ENCODE peak calls at places on chromosome 16, in nine cellular contexts. One of them, this sample, is unnamed.

GRCh38 chr16:66842765-66843164 is 1.4 kb upstream of the CA7 start:
- DNase-seq in IMR-90: peak; percentile 19
- DNase-seq in OCI-LY7: no peak
- DNase-seq in colonic mucosa: no peak
- DNase-seq in lung: no peak
- DNase-seq in fibroblast of lung: no peak
- DNase-seq in CD4-positive, alpha-beta memory T cell: no peak
- DNase-seq in prostate gland: no peak
- DNase-seq in mucosa of descending colon: no peak
- DNase-seq in this sample: no peak

GRCh38 chr16:85969591-85969990 is 70.6 kb downstream of the IRF8 start:
- DNase-seq in prostate gland: no peak
- DNase-seq in CD4-positive, alpha-beta memory T cell: no peak
- DNase-seq in fibroblast of lung: no peak
- DNase-seq in OCI-LY7: no peak
- DNase-seq in colonic mucosa: no peak
- DNase-seq in mucosa of descending colon: no peak
- DNase-seq in lung: no peak
- DNase-seq in IMR-90: peak; percentile 2
- DNase-seq in this sample: no peak

GRCh38 chr16:56950051-56950450 is 11.7 kb upstream of the CETP start:
- DNase-seq in OCI-LY7: no peak
- DNase-seq in CD4-positive, alpha-beta memory T cell: no peak
- DNase-seq in prostate gland: no peak
- DNase-seq in IMR-90: no peak
- DNase-seq in mucosa of descending colon: no peak
- DNase-seq in fibroblast of lung: no peak
- DNase-seq in lung: no peak
- DNase-seq in colonic mucosa: no peak
- DNase-seq in this sample: no peak

GRCh38 chr16:57147381-57148191 is 38.3 kb downstream of the PSME3IP1 start:
- DNase-seq in fibroblast of lung: no peak
- DNase-seq in mucosa of descending colon: no peak
- DNase-seq in OCI-LY7: peak; percentile 70
- DNase-seq in colonic mucosa: no peak
- DNase-seq in prostate gland: peak; percentile 43
- DNase-seq in CD4-positive, alpha-beta memory T cell: no peak
- DNase-seq in IMR-90: peak; percentile 46
- DNase-seq in lung: no peak
- DNase-seq in this sample: no peak

GRCh38 chr16:85057948-85058347 is 30.4 kb downstream of the KIAA0513 start:
- DNase-seq in OCI-LY7: peak; percentile 76
- DNase-seq in fibroblast of lung: no peak
- DNase-seq in CD4-positive, alpha-beta memory T cell: no peak
- DNase-seq in mucosa of descending colon: no peak
- DNase-seq in lung: no peak
- DNase-seq in IMR-90: no peak
- DNase-seq in prostate gland: no peak
- DNase-seq in colonic mucosa: no peak
- DNase-seq in this sample: no peak

GRCh38 chr16:84502581-84502980 is 1.9 kb downstream of the MEAK7 start:
- DNase-seq in colonic mucosa: no peak
- DNase-seq in IMR-90: no peak
- DNase-seq in CD4-positive, alpha-beta memory T cell: no peak
- DNase-seq in prostate gland: no peak
- DNase-seq in mucosa of descending colon: no peak
- DNase-seq in lung: no peak
- DNase-seq in OCI-LY7: no peak
- DNase-seq in fibroblast of lung: no peak
- DNase-seq in this sample: no peak

GRCh38 chr16:54657058-54657708 is 273.5 kb upstream of the IRX5 start:
- DNase-seq in IMR-90: no peak
- DNase-seq in lung: peak; percentile 49
- DNase-seq in fibroblast of lung: no peak
- DNase-seq in colonic mucosa: no peak
- DNase-seq in prostate gland: no peak
- DNase-seq in CD4-positive, alpha-beta memory T cell: no peak
- DNase-seq in mucosa of descending colon: no peak
- DNase-seq in OCI-LY7: no peak
- DNase-seq in this sample: peak; percentile 83

GRCh38 chr16:4694664-4695451 is 1.5 kb downstream of the NUDT16L1 start:
- DNase-seq in lung: no peak
- DNase-seq in prostate gland: no peak
- DNase-seq in IMR-90: no peak
- DNase-seq in CD4-positive, alpha-beta memory T cell: no peak
- DNase-seq in mucosa of descending colon: peak; percentile 43
- DNase-seq in fibroblast of lung: no peak
- DNase-seq in colonic mucosa: no peak
- DNase-seq in OCI-LY7: no peak
- DNase-seq in this sample: no peak

GRCh38 chr16:14399397-14400284 is 230.4 kb downstream of the PARN start:
- DNase-seq in prostate gland: no peak
- DNase-seq in fibroblast of lung: peak; percentile 61
- DNase-seq in CD4-positive, alpha-beta memory T cell: no peak
- DNase-seq in colonic mucosa: no peak
- DNase-seq in mucosa of descending colon: no peak
- DNase-seq in lung: no peak
- DNase-seq in OCI-LY7: no peak
- DNase-seq in IMR-90: peak; percentile 62
- DNase-seq in this sample: no peak

GRCh38 chr16:67386861-67387455 is 6.3 kb downstream of the TPPP3 start:
- DNase-seq in IMR-90: no peak
- DNase-seq in mucosa of descending colon: no peak
- DNase-seq in prostate gland: no peak
- DNase-seq in fibroblast of lung: no peak
- DNase-seq in colonic mucosa: no peak
- DNase-seq in OCI-LY7: no peak
- DNase-seq in lung: no peak
- DNase-seq in CD4-positive, alpha-beta memory T cell: no peak
- DNase-seq in this sample: no peak

GRCh38 chr16:23608194-23608593 is 12.1 kb upstream of the NDUFAB1 start:
- DNase-seq in CD4-positive, alpha-beta memory T cell: no peak
- DNase-seq in mucosa of descending colon: no peak
- DNase-seq in colonic mucosa: no peak
- DNase-seq in prostate gland: no peak
- DNase-seq in IMR-90: peak; percentile 71
- DNase-seq in OCI-LY7: no peak
- DNase-seq in fibroblast of lung: peak; percentile 27
- DNase-seq in lung: no peak
- DNase-seq in this sample: no peak

GRCh38 chr16:50372611-50373344 is 4.0 kb upstream of the BRD7 start:
- DNase-seq in CD4-positive, alpha-beta memory T cell: no peak
- DNase-seq in IMR-90: peak; percentile 61
- DNase-seq in mucosa of descending colon: peak; percentile 30
- DNase-seq in OCI-LY7: no peak
- DNase-seq in lung: no peak
- DNase-seq in colonic mucosa: no peak
- DNase-seq in fibroblast of lung: peak; percentile 21
- DNase-seq in prostate gland: no peak
- DNase-seq in this sample: no peak

GRCh38 chr16:66188786-66189725 is 177.4 kb upstream of the CDH5 start:
- DNase-seq in lung: no peak
- DNase-seq in IMR-90: peak; percentile 74
- DNase-seq in fibroblast of lung: peak; percentile 92
- DNase-seq in OCI-LY7: no peak
- DNase-seq in mucosa of descending colon: no peak
- DNase-seq in colonic mucosa: peak; percentile 23
- DNase-seq in prostate gland: no peak
- DNase-seq in CD4-positive, alpha-beta memory T cell: no peak
- DNase-seq in this sample: no peak

DNA sequence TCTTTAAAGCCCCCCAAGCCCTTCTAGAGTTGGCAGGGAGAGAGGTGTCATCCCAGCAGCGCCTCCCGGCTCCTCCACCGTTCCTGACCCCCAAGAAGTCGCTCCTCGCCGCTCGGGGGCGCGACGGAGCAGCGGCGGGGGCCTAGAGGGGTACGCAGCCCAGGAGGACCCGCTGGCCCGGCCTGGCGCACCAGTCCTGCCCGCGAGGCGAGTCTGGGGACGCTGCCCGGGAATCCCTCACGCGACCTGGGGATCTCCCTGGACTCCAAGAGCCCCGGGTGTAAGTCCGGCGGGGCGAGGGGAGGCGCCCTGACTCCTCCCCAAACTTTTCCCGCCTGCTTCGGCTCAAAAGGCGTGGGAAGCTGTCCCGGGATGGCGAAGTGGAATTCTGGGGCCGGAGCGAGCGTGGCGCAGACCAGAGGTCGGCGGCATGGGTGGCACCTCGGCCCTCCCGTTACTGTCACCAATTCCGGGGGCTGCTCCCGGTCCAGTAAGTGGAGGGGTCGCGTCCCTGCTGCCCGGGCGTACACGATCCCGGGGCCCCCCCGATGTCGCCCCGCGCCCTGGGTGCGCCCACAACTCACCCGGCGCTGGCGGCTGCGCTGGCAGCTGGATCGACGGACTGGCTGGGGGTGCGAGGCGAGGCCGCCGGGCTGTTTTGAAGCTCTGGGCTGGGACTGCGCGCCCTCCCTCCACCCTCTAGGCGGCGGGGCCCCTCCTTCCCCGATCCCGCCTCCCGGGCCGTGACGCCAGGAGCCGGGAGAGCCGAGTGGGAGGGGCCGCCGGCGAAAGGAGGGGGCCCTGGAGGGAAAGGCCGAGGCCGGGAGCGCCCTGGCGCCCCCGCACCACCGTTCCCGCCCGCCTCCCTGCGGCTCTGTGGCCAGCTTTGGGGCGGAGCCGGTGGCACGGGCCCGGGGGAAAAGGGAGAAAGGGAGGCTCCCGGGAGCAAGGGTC is at the start of gene EMP2:
- DNase-seq in lung: peak; percentile 81
- DNase-seq in OCI-LY7: no peak
- DNase-seq in colonic mucosa: peak; percentile 88
- DNase-seq in prostate gland: peak; percentile 79
- DNase-seq in IMR-90: peak; percentile 65
- DNase-seq in mucosa of descending colon: peak; percentile 91
- DNase-seq in CD4-positive, alpha-beta memory T cell: no peak
- DNase-seq in fibroblast of lung: peak; percentile 61
- DNase-seq in this sample: no peak
- H3K4me1 ChIP-seq in lung: peaks cover 11% of the 10 kb centered on the region
- H3K4me1 ChIP-seq in OCI-LY7: no peaks in the 10 kb centered on the region
- H3K4me1 ChIP-seq in colonic mucosa: no peaks in the 10 kb centered on the region
- H3K4me1 ChIP-seq in prostate gland: peaks cover 16% of the 10 kb centered on the region
- H3K4me1 ChIP-seq in IMR-90: peaks cover 30% of the 10 kb centered on the region
- H3K4me1 ChIP-seq in mucosa of descending colon: peaks cover 26% of the 10 kb centered on the region
- H3K4me1 ChIP-seq in CD4-positive, alpha-beta memory T cell: no peaks in the 10 kb centered on the region
- H3K4me1 ChIP-seq in fibroblast of lung: peaks cover 33% of the 10 kb centered on the region
- H3K4me1 ChIP-seq in this sample: peaks cover 24% of the 10 kb centered on the region

DNA sequence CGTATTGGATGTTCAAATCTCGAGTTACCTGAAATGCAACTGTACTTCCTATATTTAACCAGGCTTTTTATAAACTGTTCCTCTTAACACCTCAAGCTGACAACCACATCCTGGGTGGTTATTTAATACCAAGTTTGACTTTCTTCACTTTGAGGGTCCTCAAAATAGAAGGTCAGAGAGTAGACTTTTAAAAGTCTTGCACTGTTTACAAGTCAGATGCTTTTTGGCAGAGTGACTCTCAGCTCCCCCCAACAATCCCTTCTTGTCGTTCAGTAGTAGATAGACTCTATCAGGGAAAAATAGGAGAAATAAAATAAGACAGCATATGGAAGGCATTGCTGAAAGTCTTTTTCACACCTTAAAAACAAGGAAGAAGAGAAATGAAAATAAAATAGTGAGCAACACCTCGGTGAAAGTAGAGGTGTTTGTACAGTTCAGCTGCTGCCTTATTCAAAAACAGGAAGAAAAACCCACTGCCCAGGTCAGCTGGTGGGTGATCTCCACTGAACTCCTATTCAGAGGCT is 650.4 kb downstream of the WWOX start:
- DNase-seq in mucosa of descending colon: no peak
- DNase-seq in lung: no peak
- DNase-seq in IMR-90: no peak
- DNase-seq in OCI-LY7: peak; percentile 73
- DNase-seq in prostate gland: no peak
- DNase-seq in fibroblast of lung: no peak
- DNase-seq in colonic mucosa: no peak
- DNase-seq in CD4-positive, alpha-beta memory T cell: no peak
- DNase-seq in this sample: no peak
- H3K4me3 ChIP-seq in mucosa of descending colon: no peak overlapping the region
- H3K4me3 ChIP-seq in lung: no peak overlapping the region
- H3K4me3 ChIP-seq in IMR-90: no peak overlapping the region
- H3K4me3 ChIP-seq in OCI-LY7: peak overlapping the region; percentile 36
- H3K4me3 ChIP-seq in prostate gland: no peak overlapping the region
- H3K4me3 ChIP-seq in fibroblast of lung: no peak overlapping the region
- H3K4me3 ChIP-seq in colonic mucosa: no peak overlapping the region
- H3K4me3 ChIP-seq in CD4-positive, alpha-beta memory T cell: peak overlapping the region; percentile 5
- H3K4me3 ChIP-seq in this sample: no peak overlapping the region

GRCh38 chr16:55836158-55836611 is 3.3 kb upstream of the CES1 start:
- DNase-seq in prostate gland: no peak
- DNase-seq in mucosa of descending colon: no peak
- DNase-seq in colonic mucosa: no peak
- DNase-seq in lung: peak; percentile 42
- DNase-seq in fibroblast of lung: peak; percentile 4
- DNase-seq in OCI-LY7: no peak
- DNase-seq in CD4-positive, alpha-beta memory T cell: no peak
- DNase-seq in IMR-90: no peak
- DNase-seq in this sample: no peak
- H3K4me1 ChIP-seq in prostate gland: no peaks in the 10 kb centered on the region
- H3K4me1 ChIP-seq in mucosa of descending colon: no peaks in the 10 kb centered on the region
- H3K4me1 ChIP-seq in colonic mucosa: no peaks in the 10 kb centered on the region
- H3K4me1 ChIP-seq in lung: no peaks in the 10 kb centered on the region
- H3K4me1 ChIP-seq in fibroblast of lung: no peaks in the 10 kb centered on the region
- H3K4me1 ChIP-seq in OCI-LY7: no peaks in the 10 kb centered on the region
- H3K4me1 ChIP-seq in CD4-positive, alpha-beta memory T cell: no peaks in the 10 kb centered on the region
- H3K4me1 ChIP-seq in IMR-90: no peaks in the 10 kb centered on the region
- H3K4me1 ChIP-seq in this sample: no peaks in the 10 kb centered on the region

DNA sequence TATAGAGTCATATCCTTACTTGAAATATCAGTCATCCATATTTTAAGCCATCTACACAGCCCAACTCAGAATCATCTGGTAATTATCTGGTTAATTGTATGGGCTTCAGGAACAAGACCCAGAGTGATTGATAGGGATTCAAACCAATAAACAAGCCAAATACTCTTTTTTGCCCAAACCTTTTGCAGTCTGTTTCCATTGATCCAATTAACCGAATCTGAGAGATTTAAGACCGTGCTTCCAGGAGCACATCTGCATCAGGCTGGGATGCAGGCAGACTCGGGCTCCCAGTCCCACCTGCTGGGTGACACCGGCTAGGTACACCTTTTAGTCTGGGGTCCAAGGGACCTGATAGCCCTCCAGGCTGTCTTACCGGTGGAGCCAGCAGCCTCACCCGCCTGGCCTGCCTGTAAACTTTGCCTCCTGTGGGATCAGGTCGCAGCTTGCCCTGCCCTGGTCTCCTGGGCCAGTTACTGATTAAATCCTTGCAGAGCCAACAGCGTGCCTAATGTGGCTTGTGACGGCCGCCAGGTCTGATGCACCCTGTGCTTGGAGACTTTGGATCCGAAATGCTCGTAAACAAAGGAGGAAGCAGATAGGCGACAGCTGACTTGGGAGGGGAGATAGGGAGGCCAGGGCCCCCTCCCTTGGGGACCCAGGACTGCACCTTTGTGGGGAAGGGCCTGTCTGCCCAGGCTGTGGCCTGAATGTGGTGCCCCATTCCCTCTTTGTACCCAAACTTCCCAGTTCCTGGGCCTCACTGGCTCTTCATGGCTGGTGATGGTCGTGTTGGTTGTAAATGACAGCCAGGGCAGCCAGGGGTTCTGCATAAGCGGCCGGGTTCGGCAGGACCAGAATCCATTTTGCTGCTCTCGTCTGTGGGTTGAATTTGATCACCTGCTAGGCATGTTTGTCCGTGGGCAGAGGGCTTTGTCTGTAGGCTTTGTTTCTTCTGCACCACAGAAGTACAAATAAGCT is 3.8 kb downstream of the CMIP start:
- DNase-seq in prostate gland: peak; percentile 68
- DNase-seq in CD4-positive, alpha-beta memory T cell: no peak
- DNase-seq in OCI-LY7: no peak
- DNase-seq in colonic mucosa: peak; percentile 92
- DNase-seq in lung: no peak
- DNase-seq in fibroblast of lung: no peak
- DNase-seq in mucosa of descending colon: peak; percentile 89
- DNase-seq in IMR-90: no peak
- DNase-seq in this sample: no peak
- H3K4me3 ChIP-seq in prostate gland: no peak overlapping the region
- H3K4me3 ChIP-seq in CD4-positive, alpha-beta memory T cell: no peak overlapping the region
- H3K4me3 ChIP-seq in OCI-LY7: no peak overlapping the region
- H3K4me3 ChIP-seq in colonic mucosa: peak overlapping the region; percentile 88
- H3K4me3 ChIP-seq in lung: no peak overlapping the region
- H3K4me3 ChIP-seq in fibroblast of lung: no peak overlapping the region
- H3K4me3 ChIP-seq in mucosa of descending colon: no peak overlapping the region
- H3K4me3 ChIP-seq in IMR-90: no peak overlapping the region
- H3K4me3 ChIP-seq in this sample: peak overlapping the region; percentile 100

This sample was measured in keratinocyte.